ENCODE peak calls at places on chromosomes 5 and 9, in five cellular contexts. V is GM23248, H is neural progenitor cell, D is H9, J is HCT116. P is an unnamed sample.

GRCh38 chr9:92506184-92506857 is 24.0 kb upstream of the ASPN start:
- DNase-seq in V (peak; percentile 94), H (no peak), D (no peak), J (no peak), P (no peak)

GRCh38 chr5:107766439-107766838 is 95.7 kb upstream of the EFNA5 start:
- DNase-seq in J (no peak), D (no peak), H (no peak), V (no peak), P (no peak)

GRCh38 chr5:32102254-32102653 is 71.9 kb downstream of the GOLPH3 start:
- DNase-seq in D (no peak), V (no peak), J (no peak), H (no peak), P (no peak)

GRCh38 chr5:82340799-82341198 is 62.6 kb upstream of the RPS23 start:
- DNase-seq in H (no peak), J (no peak), D (no peak), V (no peak), P (no peak)

GRCh38 chr9:19127881-19128719 is 808 bp upstream of the PLIN2 start:
- DNase-seq in J (no peak), D (peak; percentile 54), V (peak; percentile 69), H (peak; percentile 77), P (no peak)

GRCh38 chr9:114988962-114989599 is 58.7 kb upstream of the TNFSF8 start:
- DNase-seq in D (no peak), V (peak; percentile 59), H (no peak), J (no peak), P (no peak)

GRCh38 chr9:38445154-38446043 is 21.1 kb upstream of the IGFBPL1 start:
- DNase-seq in D (no peak), H (no peak), V (no peak), J (no peak), P (peak; percentile 1)

GRCh38 chr5:179251276-179251969 is 93.8 kb downstream of the ADAMTS2 start:
- DNase-seq in H (no peak), V (no peak), D (peak; percentile 15), J (no peak), P (no peak)

GRCh38 chr5:54580997-54581741 is 63.6 kb downstream of the SNX18 start:
- DNase-seq in D (no peak), V (peak; percentile 22), J (no peak), H (no peak), P (no peak)

GRCh38 chr5:139488269-139488668 is 5.7 kb upstream of the STING1 start:
- DNase-seq in H (no peak), D (no peak), V (no peak), J (no peak), P (no peak)

GRCh38 chr5:81825237-81825636 is 74.3 kb upstream of the SSBP2 start:
- DNase-seq in V (peak; percentile 93), J (no peak), H (no peak), D (no peak), P (no peak)

DNA sequence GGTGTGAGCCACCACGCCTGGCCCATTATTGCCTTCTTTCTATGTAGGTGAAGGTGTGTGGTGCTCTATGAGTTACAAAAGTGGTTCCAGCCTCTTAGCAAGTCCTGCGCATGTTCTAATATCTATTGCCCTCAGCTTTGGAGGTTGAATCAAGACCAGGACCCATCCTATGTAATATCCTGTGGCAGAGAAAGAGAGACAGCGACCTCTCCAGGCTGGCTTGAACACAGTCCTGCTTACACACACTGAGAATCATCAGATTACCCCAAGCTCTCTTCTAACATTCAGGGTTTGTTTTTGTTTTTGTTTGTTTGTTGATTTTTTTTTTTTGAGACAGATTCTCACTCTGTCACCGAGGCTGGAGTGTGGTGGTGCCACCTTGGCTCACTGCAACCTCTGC is 94.7 kb upstream of the OSMR start:
- DNase-seq in H (no peak), V (peak; percentile 8), J (no peak), D (no peak), P (no peak)
- H2AFZ ChIP-seq in H (no peak overlapping the region), V (no peak overlapping the region), J (no peak overlapping the region), D (no peak overlapping the region), P (no peak overlapping the region)

DNA sequence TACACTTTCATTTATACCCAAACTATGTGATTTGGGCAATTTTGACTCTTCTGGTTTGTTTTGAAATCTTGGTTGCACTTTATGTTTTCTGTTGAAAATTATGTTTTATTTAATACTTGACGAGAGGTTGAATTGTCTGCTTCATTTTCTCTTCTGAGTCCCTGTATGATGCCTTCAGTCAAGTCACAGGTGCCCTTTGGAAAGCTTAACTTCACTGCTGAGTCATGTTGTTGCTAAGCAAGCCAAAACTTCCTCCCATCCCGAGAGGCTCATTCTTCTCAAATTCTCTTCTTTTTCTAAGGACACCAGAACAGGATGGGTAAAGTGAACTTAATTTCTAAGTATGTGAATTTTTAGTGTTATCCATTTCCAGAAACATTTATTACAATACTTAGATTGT is 455.3 kb upstream of the PTGER4 start:
- DNase-seq in D (no peak), H (no peak), V (peak; percentile 51), J (no peak), P (no peak)
- H3K27ac ChIP-seq in D (no peak overlapping the region), H (no peak overlapping the region), V (no peak overlapping the region), J (no peak overlapping the region), P (no peak overlapping the region)

GRCh38 chr5:177403194-177403825 is 2.8 kb upstream of the PFN3 start:
- DNase-seq in J (no peak), H (peak; percentile 58), D (peak; percentile 72), V (peak; percentile 50), P (peak; percentile 32)

GRCh38 chr5:177405805-177406204 is 3.6 kb downstream of the F12 start:
- DNase-seq in D (no peak), J (no peak), V (no peak), H (no peak), P (no peak)

GRCh38 chr5:177405312-177405711 is 4.1 kb downstream of the F12 start:
- DNase-seq in D (no peak), H (no peak), J (no peak), V (no peak), P (no peak)

GRCh38 chr5:177403826-177404640 is 3.6 kb upstream of the PFN3 start:
- DNase-seq in J (peak; percentile 56), H (peak; percentile 83), V (peak; percentile 93), D (peak; percentile 74), P (peak; percentile 83)

GRCh38 chr5:177404641-177405134 is 4.2 kb upstream of the PFN3 start:
- DNase-seq in H (no peak), J (no peak), D (no peak), V (no peak), P (no peak)
- H3K4me1 ChIP-seq in H (peaks cover 15% of the 10 kb centered on the region), J (peaks cover 37% of the 10 kb centered on the region), D (no peaks in the 10 kb centered on the region), V (no peaks in the 10 kb centered on the region), P (peaks cover 18% of the 10 kb centered on the region)

GRCh38 chr5:17157916-17158529 is 59.4 kb upstream of the BASP1 start:
- DNase-seq in V (peak; percentile 98), H (no peak), D (no peak), J (no peak), P (no peak)
- H2AFZ ChIP-seq in V (peak overlapping the region; percentile 75), H (no peak overlapping the region), D (no peak overlapping the region), J (no peak overlapping the region), P (no peak overlapping the region)

GRCh38 chr5:1792842-1793266 is 6.8 kb downstream of the MRPL36 start:
- DNase-seq in D (no peak), V (peak; percentile 80), J (no peak), H (no peak), P (peak; percentile 91)
- H3K27ac ChIP-seq in D (no peak overlapping the region), V (peak overlapping the region; percentile 67), J (no peak overlapping the region), H (no peak overlapping the region), P (peak overlapping the region; percentile 88)